ENCODE peak calls at places on chromosome 7, in four cellular contexts. W is hepatocyte, N is HS-5, F is WTC11. P is an unnamed sample.

GRCh38 chr7:114656471-114656870 is 241.9 kb downstream of the FOXP2 start:
- DNase-seq in W (no peak), N (no peak), F (no peak), P (no peak)

GRCh38 chr7:117780832-117781231 is 92.4 kb downstream of the CTTNBP2 start:
- DNase-seq in W (no peak), N (no peak), F (no peak), P (no peak)

GRCh38 chr7:129184979-129185670 is 3.3 kb upstream of the SMO start:
- DNase-seq in W (no peak), N (no peak), F (no peak), P (peak; percentile 82)

GRCh38 chr7:38211486-38211885 is 33.4 kb downstream of the STARD3NL start:
- DNase-seq in W (no peak), N (no peak), F (no peak), P (no peak)

GRCh38 chr7:74236284-74236683 is 17.9 kb downstream of the RFC2 start:
- DNase-seq in W (no peak), N (no peak), F (no peak), P (no peak)

GRCh38 chr7:22137026-22137425 is 191.3 kb upstream of the CDCA7L start:
- DNase-seq in W (no peak), N (peak; percentile 92), F (no peak), P (no peak)

GRCh38 chr7:129859188-129859587 is 93.6 kb downstream of the UBE2H start:
- DNase-seq in W (no peak), N (no peak), F (no peak), P (peak; percentile 48)

GRCh38 chr7:98212532-98213041 is 1.3 kb downstream of the BHLHA15 start:
- DNase-seq in W (no peak), N (no peak), F (peak; percentile 17), P (no peak)

GRCh38 chr7:46850563-46851325 is 731.2 kb downstream of the TNS3 start:
- DNase-seq in W (no peak), N (no peak), F (no peak), P (no peak)

GRCh38 chr7:7173956-7174632 is 8.2 kb upstream of the C1GALT1 start:
- DNase-seq in W (no peak), N (no peak), F (no peak), P (peak; percentile 70)

GRCh38 chr7:27453702-27454405 is 208.8 kb downstream of the HIBADH start:
- DNase-seq in W (peak; percentile 29), N (peak; percentile 47), F (no peak), P (peak; percentile 8)

GRCh38 chr7:140972876-140973829 is 41.6 kb downstream of the MRPS33 start:
- DNase-seq in W (peak; percentile 15), N (no peak), F (no peak), P (no peak)

GRCh38 chr7:106915873-106916272 is 50.8 kb downstream of the PIK3CG start:
- DNase-seq in W (no peak), N (no peak), F (no peak), P (no peak)

GRCh38 chr7:106140406-106141173 is 28.5 kb upstream of the SYPL1 start:
- DNase-seq in W (no peak), N (no peak), F (no peak), P (no peak)

GRCh38 chr7:47587389-47587788 is 5.5 kb upstream of the TNS3 start:
- DNase-seq in W (no peak), N (no peak), F (no peak), P (no peak)

GRCh38 chr7:134778941-134779740 is at the start of gene CALD1:
- DNase-seq in W (peak; percentile 90), N (peak; percentile 90), F (peak; percentile 84), P (peak; percentile 99)

P was measured in mammary epithelial cell.